ENCODE peak calls at places on chromosomes 12 and 14, in nine cellular contexts. A is effector memory CD4-positive, alpha-beta T cell; Z is small intestine; N is GM23338; E is sigmoid colon; Q is psoas muscle; D is uterus; G is HCT116; T is CD8-positive, alpha-beta memory T cell. M is an unnamed sample.

GRCh38 chr12:87816186-87816585 is 213.0 kb downstream of the C12orf50 start:
- DNase-seq in A (no peak), N (no peak), D (no peak), T (no peak), G (no peak), Q (no peak), Z (no peak), E (no peak), M (no peak)

GRCh38 chr12:12610711-12611110 is 965 bp upstream of the CREBL2 start:
- DNase-seq in E (no peak), A (no peak), Z (no peak), T (no peak), Q (no peak), N (no peak), D (no peak), G (no peak), M (no peak)

GRCh38 chr12:92070864-92071445 is 74.7 kb downstream of the BTG1 start:
- DNase-seq in T (no peak), A (no peak), D (peak; percentile 56), N (no peak), E (no peak), Z (peak; percentile 98), G (no peak), Q (no peak), M (no peak)

GRCh38 chr12:102629262-102629888 is 149.0 kb upstream of the IGF1 start:
- DNase-seq in G (no peak), N (no peak), D (no peak), A (no peak), T (no peak), Q (no peak), Z (no peak), E (no peak), M (no peak)

GRCh38 chr14:74516451-74517155 is 23.0 kb downstream of the ISCA2 start:
- DNase-seq in E (peak; percentile 18), T (no peak), Z (no peak), Q (peak; percentile 44), D (no peak), N (peak; percentile 55), A (no peak), G (no peak), M (no peak)

GRCh38 chr14:96925422-96925821 is 128.2 kb downstream of the VRK1 start:
- DNase-seq in A (no peak), N (no peak), T (no peak), E (no peak), Z (no peak), Q (no peak), D (no peak), G (no peak), M (no peak)

GRCh38 chr12:49956663-49957569 is 4.8 kb upstream of the AQP5 start:
- DNase-seq in Z (no peak), N (no peak), T (no peak), A (no peak), G (no peak), Q (no peak), E (no peak), D (no peak), M (no peak)

GRCh38 chr14:104895786-104896642 is 28.7 kb upstream of the PLD4 start:
- DNase-seq in N (no peak), E (peak; percentile 65), T (no peak), G (no peak), Z (no peak), A (no peak), D (peak; percentile 29), Q (peak; percentile 48), M (no peak)

GRCh38 chr14:100568998-100569733 is 18.1 kb downstream of the BEGAIN start:
- DNase-seq in D (no peak), G (no peak), A (no peak), Z (no peak), Q (no peak), N (no peak), T (no peak), E (no peak), M (no peak)

GRCh38 chr14:100567877-100568163 is 19.4 kb downstream of the BEGAIN start:
- DNase-seq in D (no peak), N (no peak), E (no peak), T (no peak), Z (no peak), Q (no peak), G (no peak), A (no peak), M (no peak)

GRCh38 chr14:100568164-100568997 is 18.8 kb downstream of the BEGAIN start:
- DNase-seq in T (no peak), Q (no peak), Z (no peak), D (no peak), E (no peak), A (no peak), G (no peak), N (peak; percentile 65), M (no peak)

GRCh38 chr14:100570726-100571454 is 16.3 kb downstream of the BEGAIN start:
- DNase-seq in Z (no peak), T (no peak), N (no peak), A (no peak), Q (no peak), D (no peak), G (no peak), E (no peak), M (no peak)

DNA sequence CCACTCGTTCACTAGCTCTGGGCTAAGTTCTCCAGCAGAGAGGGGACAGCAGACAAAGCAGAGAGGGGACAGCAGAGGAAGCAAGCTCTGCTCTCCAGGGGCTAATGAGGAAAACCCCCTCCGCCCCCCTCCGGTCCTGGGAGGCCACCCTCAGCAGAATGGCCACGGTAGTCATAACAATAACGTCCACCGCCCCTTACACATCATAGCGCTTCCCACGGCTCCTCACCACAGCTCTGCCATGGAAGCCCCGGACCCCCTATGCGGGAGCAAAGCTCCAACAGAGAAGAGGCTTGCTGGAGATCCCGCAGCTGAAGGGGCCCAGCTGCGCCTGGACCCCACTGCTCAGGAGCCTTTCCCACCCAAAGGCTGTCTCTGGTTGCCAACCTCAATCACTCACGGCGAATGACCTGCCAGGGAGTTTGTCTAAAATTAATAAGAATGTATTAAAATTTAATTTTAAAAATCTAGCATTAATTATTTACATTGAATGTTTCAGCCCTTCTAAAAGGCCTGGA is 17.4 kb downstream of the BEGAIN start:
- DNase-seq in A (no peak), D (no peak), T (no peak), E (no peak), Q (no peak), N (no peak), G (no peak), Z (no peak), M (no peak)
- H3K4me3 ChIP-seq in A (no peak overlapping the region), D (no peak overlapping the region), T (no peak overlapping the region), E (no peak overlapping the region), Q (no peak overlapping the region), N (peak overlapping the region; percentile 73), G (no peak overlapping the region), Z (no peak overlapping the region), M (no peak overlapping the region)

GRCh38 chr12:75439930-75440329 is 40.6 kb upstream of the GLIPR1 start:
- DNase-seq in D (no peak), T (no peak), A (no peak), E (no peak), N (no peak), G (no peak), Q (no peak), Z (no peak), M (no peak)

GRCh38 chr12:75437564-75437963 is 43.0 kb upstream of the GLIPR1 start:
- DNase-seq in A (no peak), D (no peak), E (no peak), Q (no peak), G (no peak), Z (peak; percentile 17), T (no peak), N (no peak), M (no peak)

GRCh38 chr12:75438052-75438754 is 42.4 kb upstream of the GLIPR1 start:
- DNase-seq in G (no peak), T (no peak), D (no peak), E (no peak), Q (no peak), Z (no peak), N (no peak), A (no peak), M (no peak)

GRCh38 chr12:75443709-75444108 is 36.8 kb upstream of the GLIPR1 start:
- DNase-seq in G (no peak), N (no peak), E (no peak), D (no peak), T (no peak), A (no peak), Z (no peak), Q (no peak), M (no peak)

DNA sequence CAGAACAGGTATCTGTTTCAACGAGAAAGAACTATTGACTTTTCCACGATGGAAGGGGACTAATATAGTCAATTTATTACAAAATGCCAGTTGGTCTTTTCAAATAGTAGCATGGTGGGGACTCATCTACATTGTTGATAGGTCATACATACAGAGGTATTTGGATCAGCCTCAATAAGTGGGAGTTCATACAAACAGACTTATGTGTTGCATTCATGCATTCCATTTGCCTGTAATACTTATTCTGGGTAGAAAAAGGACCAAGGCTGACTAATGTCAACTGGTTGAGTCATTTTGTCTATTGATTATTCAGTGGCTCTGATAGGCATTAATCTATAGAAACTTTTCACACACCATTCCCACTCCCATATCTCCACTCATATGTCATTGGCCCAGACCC is 41.5 kb upstream of the GLIPR1 start:
- DNase-seq in E (no peak), Z (no peak), G (no peak), Q (no peak), A (no peak), D (no peak), T (no peak), N (no peak), M (no peak)
- H3K36me3 ChIP-seq in E (no peaks in the 10 kb centered on the region), Z (no peaks in the 10 kb centered on the region), G (no peaks in the 10 kb centered on the region), Q (no peaks in the 10 kb centered on the region), A (no peaks in the 10 kb centered on the region), D (no peaks in the 10 kb centered on the region), T (no peaks in the 10 kb centered on the region), N (no peaks in the 10 kb centered on the region), M (no peaks in the 10 kb centered on the region)

GRCh38 chr12:132328282-132329029 is 933 bp downstream of the GALNT9 start:
- DNase-seq in A (no peak), D (no peak), E (no peak), N (no peak), G (no peak), T (no peak), Q (peak; percentile 12), Z (no peak), M (no peak)

GRCh38 chr12:132329036-132329738 is at the start of gene GALNT9:
- DNase-seq in T (peak; percentile 22), G (no peak), N (peak; percentile 80), E (no peak), A (no peak), D (no peak), Z (no peak), Q (no peak), M (no peak)

GRCh38 chr12:132327351-132328171 is 1.8 kb downstream of the GALNT9 start:
- DNase-seq in N (no peak), G (no peak), D (peak; percentile 62), Z (no peak), E (peak; percentile 95), A (no peak), Q (peak; percentile 59), T (no peak), M (peak; percentile 55)

GRCh38 chr12:132330549-132330881 is 1.1 kb upstream of the GALNT9 start:
- DNase-seq in E (no peak), Q (no peak), G (no peak), N (no peak), Z (no peak), D (no peak), A (no peak), T (no peak), M (no peak)

GRCh38 chr12:132329739-132330548 is 555 bp upstream of the GALNT9 start:
- DNase-seq in Q (no peak), D (no peak), A (no peak), G (no peak), N (peak; percentile 32), E (no peak), T (no peak), Z (no peak), M (no peak)
- H3K27me3 ChIP-seq in Q (peaks cover 28% of the 10 kb centered on the region), D (peaks cover 7% of the 10 kb centered on the region), A (peaks cover 16% of the 10 kb centered on the region), G (no peaks in the 10 kb centered on the region), N (peaks cover 33% of the 10 kb centered on the region), E (peaks cover 32% of the 10 kb centered on the region), T (peaks cover 16% of the 10 kb centered on the region), Z (peaks cover 9% of the 10 kb centered on the region), M (peaks cover 44% of the 10 kb centered on the region)

GRCh38 chr12:9669019-9669326 is 540 bp upstream of the CLEC2D start:
- DNase-seq in D (no peak), A (no peak), Z (no peak), Q (no peak), G (no peak), E (no peak), N (no peak), T (no peak), M (no peak)

GRCh38 chr12:9674226-9674590 is 4.7 kb downstream of the CLEC2D start:
- DNase-seq in D (no peak), E (no peak), Q (no peak), T (peak; percentile 71), A (peak; percentile 31), G (no peak), Z (peak; percentile 41), N (no peak), M (no peak)

GRCh38 chr12:9669534-9669933 is at the start of gene CLEC2D:
- DNase-seq in N (no peak), D (no peak), E (no peak), T (peak; percentile 81), Q (no peak), G (no peak), Z (peak; percentile 46), A (no peak), M (no peak)

GRCh38 chr12:9668141-9669018 is 1.1 kb upstream of the CLEC2D start:
- DNase-seq in G (no peak), D (no peak), E (no peak), T (no peak), A (no peak), Q (no peak), Z (no peak), N (no peak), M (no peak)

DNA sequence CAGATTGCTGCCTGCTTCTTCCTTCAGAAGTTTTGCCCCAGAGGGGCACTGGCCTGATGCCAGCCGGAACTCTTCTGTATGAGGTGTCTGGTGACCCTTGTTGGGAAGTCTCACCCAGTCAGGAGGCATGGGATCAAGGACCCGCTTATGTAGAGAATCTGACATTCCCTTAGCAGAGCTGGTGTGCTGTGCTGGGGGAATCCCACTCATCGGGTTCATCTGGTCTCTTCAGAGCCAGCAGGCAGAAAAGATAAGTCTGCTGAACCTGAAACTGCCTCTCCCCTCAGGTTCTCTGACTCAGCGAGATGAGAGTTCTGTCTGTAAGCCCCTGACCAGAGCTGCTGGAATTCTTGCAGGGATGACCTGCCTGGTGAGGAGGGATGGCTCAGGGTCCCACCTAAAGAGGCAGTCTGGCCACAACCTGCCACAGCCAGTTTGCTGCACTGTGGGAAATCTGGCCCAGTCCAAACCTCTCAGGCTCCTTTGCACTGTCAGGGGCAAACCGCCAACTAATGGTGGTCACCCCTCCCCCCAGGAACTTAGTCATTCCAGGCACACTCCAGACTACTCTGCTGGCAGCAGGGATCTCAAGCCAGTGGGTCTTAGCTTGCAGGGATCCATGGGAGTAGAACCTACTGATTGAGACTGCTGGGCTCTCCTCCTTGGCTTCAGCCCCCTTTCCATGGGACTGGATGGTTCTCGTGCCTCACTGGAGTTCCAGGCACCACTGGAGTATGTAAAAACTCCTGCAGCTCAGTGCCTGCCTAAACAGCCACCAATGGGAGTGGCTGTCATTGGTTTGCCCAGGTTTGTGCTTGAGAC is 4.1 kb downstream of the CLEC2D start:
- DNase-seq in A (peak; percentile 55), Z (peak; percentile 17), T (peak; percentile 68), E (peak; percentile 64), D (peak; percentile 32), Q (peak; percentile 55), N (peak; percentile 27), G (peak; percentile 51), M (peak; percentile 72)
- H3K4me3 ChIP-seq in A (peak overlapping the region; percentile 60), Z (peak overlapping the region; percentile 8), T (peak overlapping the region; percentile 66), E (no peak overlapping the region), D (no peak overlapping the region), Q (no peak overlapping the region), N (no peak overlapping the region), G (no peak overlapping the region), M (no peak overlapping the region)

M was measured in kidney epithelial cell.